ENCODE peak calls at places on chromosomes 12 and 14, in seven cellular contexts. W, Y, V, P, X, B and G are unnamed samples.

GRCh38 chr12:86675197-86675596 is 419.0 kb upstream of the MGAT4C start:
- DNase-seq in Y (no peak), V (no peak), P (no peak), B (no peak), X (no peak), W (peak; percentile 11), G (no peak)

GRCh38 chr12:127263621-127264020 is 1003.3 kb upstream of the TMEM132C start:
- DNase-seq in B (no peak), V (no peak), Y (no peak), P (no peak), X (no peak), W (no peak), G (no peak)

GRCh38 chr14:66359500-66359899 is 126.7 kb upstream of the CCDC196 start:
- DNase-seq in W (peak; percentile 45), X (peak; percentile 6), Y (no peak), V (peak; percentile 15), B (peak; percentile 53), P (peak; percentile 12), G (peak; percentile 7)

GRCh38 chr12:12983420-12984035 is 16.5 kb downstream of the HEBP1 start:
- DNase-seq in V (no peak), B (peak; percentile 30), W (peak; percentile 45), X (peak; percentile 26), P (no peak), Y (no peak), G (no peak)

GRCh38 chr12:6211421-6211869 is 11.2 kb downstream of the CD9 start:
- DNase-seq in V (no peak), P (no peak), W (no peak), B (no peak), X (no peak), Y (no peak), G (no peak)

GRCh38 chr12:28780096-28780495 is 369.0 kb upstream of the FAR2 start:
- DNase-seq in Y (no peak), B (peak; percentile 12), X (no peak), W (no peak), P (no peak), V (no peak), G (no peak)

GRCh38 chr12:120413901-120414695 is 23.8 kb upstream of the COX6A1 start:
- DNase-seq in P (no peak), W (no peak), B (no peak), Y (peak; percentile 80), X (no peak), V (no peak), G (no peak)

GRCh38 chr12:126397071-126397571 is 1331.9 kb downstream of the AACS start:
- DNase-seq in Y (no peak), B (no peak), V (no peak), W (no peak), P (no peak), X (no peak), G (no peak)

GRCh38 chr12:2959194-2959507 is at the start of gene TEAD4:
- DNase-seq in W (peak; percentile 94), P (peak; percentile 69), B (peak; percentile 82), Y (peak; percentile 87), X (peak; percentile 85), V (no peak), G (peak; percentile 48)

GRCh38 chr12:106309671-106310313 is 7.3 kb downstream of the TCP11L2 start:
- DNase-seq in B (no peak), V (no peak), X (no peak), W (no peak), P (no peak), Y (no peak), G (no peak)

GRCh38 chr12:108104657-108105056 is 24.4 kb upstream of the WSCD2 start:
- DNase-seq in X (no peak), W (no peak), B (no peak), P (no peak), Y (no peak), V (no peak), G (no peak)

GRCh38 chr12:123546281-123546680 is 12.8 kb upstream of the RILPL1 start:
- DNase-seq in X (no peak), V (no peak), Y (no peak), B (no peak), W (no peak), P (no peak), G (no peak)

GRCh38 chr12:78419513-78419912 is 445.1 kb upstream of the SYT1 start:
- DNase-seq in Y (no peak), P (no peak), W (no peak), V (no peak), X (no peak), B (no peak), G (no peak)

GRCh38 chr12:130104596-130105253 is 57.5 kb upstream of the FZD10 start:
- DNase-seq in Y (no peak), W (peak; percentile 73), P (no peak), V (no peak), B (no peak), X (no peak), G (no peak)

GRCh38 chr12:63400746-63401145 is 249.7 kb upstream of the AVPR1A start:
- DNase-seq in X (no peak), V (no peak), W (no peak), Y (no peak), P (no peak), B (peak; percentile 45), G (no peak)

GRCh38 chr14:59213368-59214315 is 25.2 kb downstream of the DAAM1 start:
- DNase-seq in P (no peak), Y (no peak), B (peak; percentile 81), X (no peak), V (no peak), W (no peak), G (no peak)

GRCh38 chr12:2960432-2960956 is 1.3 kb downstream of the TEAD4 start:
- DNase-seq in V (no peak), W (no peak), P (no peak), X (peak; percentile 16), B (peak; percentile 34), Y (peak; percentile 57), G (no peak)

GRCh38 chr12:91877022-91877421 is 268.6 kb downstream of the BTG1 start:
- DNase-seq in P (peak; percentile 1), X (no peak), B (no peak), V (peak; percentile 20), Y (no peak), W (no peak), G (no peak)

GRCh38 chr12:40105515-40106201 is at the start of gene SLC2A13:
- DNase-seq in V (no peak), P (peak; percentile 79), B (peak; percentile 42), Y (peak; percentile 86), X (peak; percentile 94), W (peak; percentile 97), G (peak; percentile 65)
- TF ChIP-seq TAF1 in V (no peak), P (no peak), B (peak; percentile 38), Y (peak; percentile 77), X (peak; percentile 60), W (no peak), G (no peak)

GRCh38 chr12:46635818-46636217 is 190.0 kb downstream of the SLC38A4 start:
- DNase-seq in B (no peak), P (no peak), X (no peak), W (no peak), V (no peak), Y (no peak), G (no peak)
- TF ChIP-seq TAF1 in B (no peak), P (no peak), X (no peak), W (no peak), V (no peak), Y (no peak), G (no peak)

GRCh38 chr12:59023861-59024424 is 103.6 kb upstream of the LRIG3 start:
- DNase-seq in X (no peak), Y (no peak), V (no peak), B (no peak), P (no peak), W (no peak), G (no peak)
- TF ChIP-seq TAF1 in X (no peak), Y (no peak), V (no peak), B (no peak), P (no peak), W (no peak), G (no peak)

GRCh38 chr14:61581955-61582615 is 113.2 kb upstream of the HIF1A start:
- DNase-seq in B (no peak), W (no peak), V (no peak), X (no peak), Y (no peak), P (no peak), G (no peak)
- TF ChIP-seq TAF1 in B (no peak), W (no peak), V (no peak), X (no peak), Y (no peak), P (no peak), G (no peak)

GRCh38 chr12:131422744-131423143 is 288.1 kb upstream of the SFSWAP start:
- DNase-seq in Y (no peak), B (no peak), W (peak; percentile 39), X (no peak), P (no peak), V (no peak), G (no peak)
- TF ChIP-seq TAF1 in Y (no peak), B (no peak), W (no peak), X (no peak), P (no peak), V (no peak), G (no peak)

DNA sequence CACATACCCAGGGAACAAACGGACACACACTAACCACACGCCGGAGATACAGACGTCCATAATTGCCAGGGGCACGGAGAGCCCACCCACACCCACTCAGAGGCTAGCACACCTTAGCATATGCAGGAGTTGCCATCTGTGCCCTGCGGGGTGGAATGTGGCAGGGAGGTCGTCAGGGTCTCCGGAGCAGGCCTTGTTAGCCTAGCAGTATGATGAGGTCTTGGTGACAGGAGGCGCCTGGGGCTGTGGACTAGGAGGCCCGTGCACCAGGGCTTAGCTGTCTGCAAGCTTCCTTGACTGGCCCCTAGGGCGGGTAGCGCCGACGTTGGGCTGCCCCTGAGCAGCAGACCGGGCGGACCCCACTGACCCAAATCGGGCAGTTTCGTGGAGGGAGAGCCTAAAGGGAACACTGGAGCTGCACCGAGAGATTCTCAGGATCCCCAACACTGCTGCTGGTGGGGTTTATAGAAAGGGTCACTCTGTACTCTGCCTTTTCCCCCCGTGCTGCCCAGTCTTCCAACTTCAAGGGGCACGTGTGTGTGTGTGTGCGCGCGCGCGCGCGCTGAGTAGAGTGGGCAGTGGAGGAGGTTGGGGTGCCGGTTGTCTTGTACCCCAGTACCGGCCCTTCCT is 9.9 kb downstream of the STAC3 start:
- DNase-seq in Y (peak; percentile 68), V (no peak), B (no peak), X (no peak), W (peak; percentile 63), P (no peak), G (no peak)
- TF ChIP-seq TAF1 in Y (no peak), V (no peak), B (no peak), X (no peak), W (no peak), P (no peak), G (no peak)

DNA sequence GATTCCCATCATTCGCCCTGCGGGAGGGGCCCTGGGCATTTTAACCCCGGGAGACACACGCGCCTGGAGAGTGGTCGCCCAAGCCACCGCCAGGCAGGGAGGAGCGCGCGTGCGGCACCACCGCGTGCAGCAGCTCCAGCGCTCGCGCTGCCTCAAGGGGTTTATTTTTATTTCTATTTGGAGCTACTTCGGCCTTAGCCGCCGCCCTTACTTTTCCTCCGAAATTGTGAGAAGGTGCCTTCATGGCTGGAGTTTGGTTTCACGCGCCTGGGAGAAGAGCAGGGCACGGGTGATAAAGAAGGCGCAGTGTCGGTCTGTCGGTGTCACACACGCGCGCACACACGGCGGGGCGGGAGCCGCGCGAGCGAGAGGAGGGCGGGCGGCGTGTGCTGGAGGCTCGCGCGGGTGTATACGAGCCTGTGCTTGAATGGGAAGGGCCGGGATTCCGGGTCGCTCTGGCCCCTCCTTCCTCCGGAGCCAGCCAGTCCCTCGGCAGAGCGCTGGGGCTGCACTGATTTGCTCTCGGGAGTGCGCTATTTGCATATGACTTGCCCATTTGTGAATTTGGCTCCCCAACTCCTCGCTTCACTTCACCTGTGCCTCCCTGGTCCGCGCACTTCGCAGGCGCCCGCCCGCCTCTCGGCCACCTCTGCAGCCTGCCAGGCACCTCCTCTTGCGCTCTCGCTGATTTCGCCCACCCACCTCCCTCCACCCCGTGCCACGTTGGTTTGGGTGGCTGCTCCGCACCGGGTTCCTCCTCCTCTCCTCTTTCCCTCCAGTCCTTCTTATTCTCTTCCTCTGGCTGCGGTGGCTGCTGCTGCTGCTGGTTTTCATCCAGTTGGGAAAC is 932.3 kb downstream of the DIO2 start:
- DNase-seq in B (peak; percentile 27), P (no peak), V (no peak), W (peak; percentile 82), X (no peak), Y (peak; percentile 88), G (no peak)
- TF ChIP-seq TAF1 in B (no peak), P (no peak), V (no peak), W (no peak), X (no peak), Y (peak; percentile 94), G (no peak)